ENCODE peak calls at places on chromosomes 2 and 18, in seven cellular contexts. Y is activated CD4-positive, CD25-positive, alpha-beta regulatory T cell; L is glutamatergic neuron; X is retinal pigment epithelial cell; S is HFFc6; E is RWPE1; A is stimulated activated CD4-positive, alpha-beta T cell treated with anti-CD3 and anti-CD28 coated beads, Interleukin-2, amount 100 ng/mL, for 48 hours. P is an unnamed sample.

GRCh38 chr2:117127680-117128079 is 686.8 kb upstream of the DDX18 start:
- DNase-seq in Y (no peak), L (no peak), A (no peak), E (no peak), X (peak; percentile 98), S (no peak), P (no peak)

GRCh38 chr18:29311580-29311979 is 1134.7 kb upstream of the CDH2 start:
- DNase-seq in S (no peak), X (no peak), Y (no peak), E (no peak), L (no peak), A (no peak), P (no peak)

GRCh38 chr2:70192516-70192915 is 1.7 kb upstream of the C2orf42 start:
- DNase-seq in S (no peak), X (no peak), E (peak; percentile 33), L (no peak), Y (no peak), A (no peak), P (no peak)

GRCh38 chr2:43132523-43133301 is 93.7 kb downstream of the ZFP36L2 start:
- DNase-seq in L (no peak), Y (no peak), A (no peak), S (no peak), E (no peak), X (no peak), P (no peak)

GRCh38 chr2:893311-893710 is 57.3 kb upstream of the SNTG2 start:
- DNase-seq in X (no peak), A (no peak), E (peak; percentile 21), L (no peak), Y (no peak), S (no peak), P (no peak)

GRCh38 chr18:3906072-3906471 is 456.1 kb downstream of the TGIF1 start:
- DNase-seq in S (no peak), E (no peak), A (no peak), X (no peak), L (no peak), Y (no peak), P (no peak)

GRCh38 chr18:77208969-77209368 is 40.7 kb upstream of the GALR1 start:
- DNase-seq in E (peak; percentile 19), A (no peak), S (peak; percentile 25), X (no peak), Y (no peak), L (no peak), P (no peak)

GRCh38 chr2:187917535-187917934 is 363.3 kb upstream of the TFPI start:
- DNase-seq in Y (no peak), S (peak; percentile 3), E (no peak), L (no peak), X (no peak), A (no peak), P (no peak)

GRCh38 chr2:70258532-70258875 is 567 bp downstream of the PCYOX1 start:
- DNase-seq in L (peak; percentile 74), S (peak; percentile 10), Y (no peak), X (no peak), E (peak; percentile 15), A (peak; percentile 6), P (no peak)

GRCh38 chr2:64273524-64274398 is 129.5 kb upstream of the PELI1 start:
- DNase-seq in S (peak; percentile 91), X (no peak), L (no peak), A (no peak), E (peak; percentile 88), Y (no peak), P (no peak)

GRCh38 chr2:161327582-161327981 is 19.4 kb downstream of the PSMD14 start:
- DNase-seq in S (no peak), L (no peak), A (no peak), X (no peak), E (no peak), Y (no peak), P (no peak)

GRCh38 chr2:130827502-130828251 is 9.0 kb upstream of the ARHGEF4 start:
- DNase-seq in A (no peak), E (peak; percentile 70), Y (no peak), L (no peak), S (peak; percentile 66), X (no peak), P (no peak)

GRCh38 chr2:232563580-232563979 is 13.1 kb downstream of the EIF4E2 start:
- DNase-seq in Y (no peak), E (no peak), A (no peak), S (peak; percentile 56), L (no peak), X (no peak), P (no peak)

GRCh38 chr2:226578373-226578772 is 221.2 kb downstream of the IRS1 start:
- DNase-seq in A (no peak), S (no peak), E (no peak), L (no peak), X (no peak), Y (no peak), P (no peak)

GRCh38 chr2:120495586-120495985 is 149.7 kb downstream of the INHBB start:
- DNase-seq in A (no peak), L (no peak), X (no peak), S (no peak), E (no peak), Y (no peak), P (no peak)

GRCh38 chr2:104240984-104241383 is 612.9 kb upstream of the POU3F3 start:
- DNase-seq in X (no peak), S (no peak), A (no peak), L (no peak), Y (no peak), E (no peak), P (no peak)

GRCh38 chr18:41818381-41819355 is 136.4 kb upstream of the PIK3C3 start:
- DNase-seq in X (no peak), S (no peak), A (no peak), E (no peak), Y (no peak), L (no peak), P (no peak)

GRCh38 chr2:235413084-235413483 is 80.8 kb upstream of the AGAP1 start:
- DNase-seq in S (no peak), A (no peak), E (no peak), Y (no peak), L (no peak), X (no peak), P (no peak)

GRCh38 chr2:191840916-191841315 is 6.0 kb downstream of the CAVIN2 start:
- DNase-seq in X (no peak), L (no peak), A (no peak), E (no peak), S (no peak), Y (no peak), P (no peak)

GRCh38 chr2:113167962-113168340 is 5.8 kb upstream of the PSD4 start:
- DNase-seq in L (no peak), Y (no peak), A (no peak), E (no peak), S (no peak), X (no peak), P (no peak)

GRCh38 chr2:198106621-198107020 is 302.2 kb downstream of the PLCL1 start:
- DNase-seq in Y (no peak), S (no peak), E (no peak), X (no peak), L (no peak), A (no peak), P (no peak)

GRCh38 chr2:235551965-235552364 is 58.1 kb downstream of the AGAP1 start:
- DNase-seq in X (no peak), Y (no peak), S (peak; percentile 81), A (no peak), E (peak; percentile 60), L (peak; percentile 56), P (peak; percentile 40)

GRCh38 chr2:119744335-119744939 is 15.3 kb upstream of the PTPN4 start:
- DNase-seq in S (peak; percentile 16), Y (no peak), X (no peak), L (no peak), E (peak; percentile 92), A (no peak), P (peak; percentile 48)

P was measured in COR-L47.